ENCODE peak calls at places on chromosome X, in eight cellular contexts. One of them, this sample, is unnamed.

GRCh38 chrX:41452972-41453371 is 5.8 kb downstream of the NYX start:
- DNase-seq in transverse colon: no peak
- DNase-seq in HepG2: no peak
- DNase-seq in stomach: no peak
- DNase-seq in A549: no peak
- DNase-seq in sigmoid colon: no peak
- DNase-seq in K562: no peak
- DNase-seq in ovary: no peak
- DNase-seq in this sample: no peak

GRCh38 chrX:139290310-139290709 is 240.2 kb upstream of the F9 start:
- DNase-seq in transverse colon: no peak
- DNase-seq in HepG2: no peak
- DNase-seq in stomach: no peak
- DNase-seq in A549: no peak
- DNase-seq in sigmoid colon: no peak
- DNase-seq in K562: no peak
- DNase-seq in ovary: no peak
- DNase-seq in this sample: no peak

GRCh38 chrX:2673611-2674010 is 17.5 kb upstream of the CD99 start:
- DNase-seq in transverse colon: no peak
- DNase-seq in HepG2: no peak
- DNase-seq in stomach: no peak
- DNase-seq in A549: no peak
- DNase-seq in sigmoid colon: no peak
- DNase-seq in K562: no peak
- DNase-seq in ovary: no peak
- DNase-seq in this sample: no peak

GRCh38 chrX:126799059-126799458 is 20.5 kb upstream of the PRR32 start:
- DNase-seq in transverse colon: no peak
- DNase-seq in HepG2: no peak
- DNase-seq in stomach: no peak
- DNase-seq in A549: no peak
- DNase-seq in sigmoid colon: no peak
- DNase-seq in K562: no peak
- DNase-seq in ovary: no peak
- DNase-seq in this sample: no peak

GRCh38 chrX:44503550-44503949 is 39.1 kb downstream of the FUNDC1 start:
- DNase-seq in transverse colon: peak; percentile 17
- DNase-seq in HepG2: no peak
- DNase-seq in stomach: no peak
- DNase-seq in A549: no peak
- DNase-seq in sigmoid colon: no peak
- DNase-seq in K562: no peak
- DNase-seq in ovary: no peak
- DNase-seq in this sample: no peak

GRCh38 chrX:115350696-115351408 is 61.3 kb downstream of the LUZP4 start:
- DNase-seq in transverse colon: no peak
- DNase-seq in HepG2: no peak
- DNase-seq in stomach: no peak
- DNase-seq in A549: no peak
- DNase-seq in sigmoid colon: no peak
- DNase-seq in K562: no peak
- DNase-seq in ovary: no peak
- DNase-seq in this sample: no peak

GRCh38 chrX:7586126-7586525 is 256.8 kb upstream of the VCX start:
- DNase-seq in transverse colon: no peak
- DNase-seq in HepG2: peak; percentile 1
- DNase-seq in stomach: no peak
- DNase-seq in A549: no peak
- DNase-seq in sigmoid colon: no peak
- DNase-seq in K562: no peak
- DNase-seq in ovary: no peak
- DNase-seq in this sample: no peak

GRCh38 chrX:123357941-123358340 is 173.9 kb downstream of the GRIA3 start:
- DNase-seq in transverse colon: no peak
- DNase-seq in HepG2: no peak
- DNase-seq in stomach: no peak
- DNase-seq in A549: no peak
- DNase-seq in sigmoid colon: no peak
- DNase-seq in K562: no peak
- DNase-seq in ovary: no peak
- DNase-seq in this sample: no peak

GRCh38 chrX:134604701-134605271 is 53.5 kb downstream of the PLAC1 start:
- DNase-seq in transverse colon: no peak
- DNase-seq in HepG2: no peak
- DNase-seq in stomach: peak; percentile 74
- DNase-seq in A549: peak; percentile 54
- DNase-seq in sigmoid colon: no peak
- DNase-seq in K562: no peak
- DNase-seq in ovary: peak; percentile 47
- DNase-seq in this sample: no peak

GRCh38 chrX:11908371-11908770 is 150.3 kb downstream of the MSL3 start:
- DNase-seq in transverse colon: no peak
- DNase-seq in HepG2: peak; percentile 2
- DNase-seq in stomach: no peak
- DNase-seq in A549: peak; percentile 20
- DNase-seq in sigmoid colon: no peak
- DNase-seq in K562: peak; percentile 3
- DNase-seq in ovary: no peak
- DNase-seq in this sample: no peak

GRCh38 chrX:42085836-42086235 is 162.5 kb upstream of the CASK start:
- DNase-seq in transverse colon: no peak
- DNase-seq in HepG2: no peak
- DNase-seq in stomach: no peak
- DNase-seq in A549: no peak
- DNase-seq in sigmoid colon: no peak
- DNase-seq in K562: no peak
- DNase-seq in ovary: no peak
- DNase-seq in this sample: no peak

GRCh38 chrX:43836435-43837184 is 45.6 kb downstream of the MAOB start:
- DNase-seq in transverse colon: no peak
- DNase-seq in HepG2: peak; percentile 12
- DNase-seq in stomach: no peak
- DNase-seq in A549: peak; percentile 24
- DNase-seq in sigmoid colon: no peak
- DNase-seq in K562: peak; percentile 6
- DNase-seq in ovary: no peak
- DNase-seq in this sample: no peak

GRCh38 chrX:15579778-15580747 is 20.7 kb downstream of the ACE2 start:
- DNase-seq in transverse colon: no peak
- DNase-seq in HepG2: no peak
- DNase-seq in stomach: peak; percentile 52
- DNase-seq in A549: no peak
- DNase-seq in sigmoid colon: no peak
- DNase-seq in K562: peak; percentile 74
- DNase-seq in ovary: peak; percentile 47
- DNase-seq in this sample: no peak

GRCh38 chrX:55907968-55908607 is 190.5 kb downstream of the RRAGB start:
- DNase-seq in transverse colon: peak; percentile 76
- DNase-seq in HepG2: no peak
- DNase-seq in stomach: peak; percentile 58
- DNase-seq in A549: peak; percentile 4
- DNase-seq in sigmoid colon: peak; percentile 68
- DNase-seq in K562: peak; percentile 25
- DNase-seq in ovary: peak; percentile 74
- DNase-seq in this sample: peak; percentile 15

GRCh38 chrX:19747672-19748610 is 139.5 kb downstream of the SH3KBP1 start:
- DNase-seq in transverse colon: peak; percentile 48
- DNase-seq in HepG2: no peak
- DNase-seq in stomach: no peak
- DNase-seq in A549: no peak
- DNase-seq in sigmoid colon: peak; percentile 63
- DNase-seq in K562: no peak
- DNase-seq in ovary: no peak
- DNase-seq in this sample: no peak

GRCh38 chrX:129574214-129574613 is 34.2 kb downstream of the OCRL start:
- DNase-seq in transverse colon: no peak
- DNase-seq in HepG2: no peak
- DNase-seq in stomach: no peak
- DNase-seq in A549: no peak
- DNase-seq in sigmoid colon: no peak
- DNase-seq in K562: no peak
- DNase-seq in ovary: no peak
- DNase-seq in this sample: no peak

GRCh38 chrX:104113237-104113965 is 1.1 kb downstream of the ZCCHC18 start:
- DNase-seq in transverse colon: peak; percentile 53
- DNase-seq in HepG2: peak; percentile 2
- DNase-seq in stomach: peak; percentile 57
- DNase-seq in A549: peak; percentile 69
- DNase-seq in sigmoid colon: peak; percentile 69
- DNase-seq in K562: peak; percentile 12
- DNase-seq in ovary: peak; percentile 50
- DNase-seq in this sample: peak; percentile 12

GRCh38 chrX:153649915-153650782 is 3.1 kb downstream of the DUSP9 start:
- DNase-seq in transverse colon: no peak
- DNase-seq in HepG2: no peak
- DNase-seq in stomach: no peak
- DNase-seq in A549: no peak
- DNase-seq in sigmoid colon: peak; percentile 46
- DNase-seq in K562: no peak
- DNase-seq in ovary: no peak
- DNase-seq in this sample: no peak

GRCh38 chrX:110280954-110281353 is 36.9 kb downstream of the AMMECR1 start:
- DNase-seq in transverse colon: no peak
- DNase-seq in HepG2: no peak
- DNase-seq in stomach: no peak
- DNase-seq in A549: no peak
- DNase-seq in sigmoid colon: no peak
- DNase-seq in K562: no peak
- DNase-seq in ovary: no peak
- DNase-seq in this sample: no peak

GRCh38 chrX:54747713-54748393 is 50.2 kb downstream of the ITIH6 start:
- DNase-seq in transverse colon: no peak
- DNase-seq in HepG2: no peak
- DNase-seq in stomach: no peak
- DNase-seq in A549: no peak
- DNase-seq in sigmoid colon: no peak
- DNase-seq in K562: no peak
- DNase-seq in ovary: no peak
- DNase-seq in this sample: no peak

GRCh38 chrX:2442694-2443093 is 58.1 kb downstream of the DHRSX start:
- DNase-seq in transverse colon: no peak
- DNase-seq in HepG2: no peak
- DNase-seq in stomach: no peak
- DNase-seq in A549: no peak
- DNase-seq in sigmoid colon: no peak
- DNase-seq in K562: no peak
- DNase-seq in ovary: no peak
- DNase-seq in this sample: no peak

GRCh38 chrX:137646472-137646871 is 80.5 kb downstream of the ZIC3 start:
- DNase-seq in transverse colon: no peak
- DNase-seq in HepG2: no peak
- DNase-seq in stomach: no peak
- DNase-seq in A549: no peak
- DNase-seq in sigmoid colon: no peak
- DNase-seq in K562: no peak
- DNase-seq in ovary: no peak
- DNase-seq in this sample: no peak

GRCh38 chrX:34426334-34426733 is 230.8 kb downstream of the TMEM47 start:
- DNase-seq in transverse colon: no peak
- DNase-seq in HepG2: no peak
- DNase-seq in stomach: no peak
- DNase-seq in A549: no peak
- DNase-seq in sigmoid colon: no peak
- DNase-seq in K562: no peak
- DNase-seq in ovary: no peak
- DNase-seq in this sample: no peak

GRCh38 chrX:71923516-71923915 is 12.9 kb downstream of the NHSL2 start:
- DNase-seq in transverse colon: no peak
- DNase-seq in HepG2: no peak
- DNase-seq in stomach: no peak
- DNase-seq in A549: no peak
- DNase-seq in sigmoid colon: peak; percentile 79
- DNase-seq in K562: no peak
- DNase-seq in ovary: no peak
- DNase-seq in this sample: no peak
- TF ChIP-seq EP300 in transverse colon: no peak
- TF ChIP-seq EP300 in HepG2: no peak
- TF ChIP-seq EP300 in stomach: no peak
- TF ChIP-seq EP300 in A549: no peak
- TF ChIP-seq EP300 in sigmoid colon: no peak
- TF ChIP-seq EP300 in K562: no peak
- TF ChIP-seq EP300 in ovary: no peak
- TF ChIP-seq EP300 in this sample: no peak

GRCh38 chrX:916235-916609 is 285.6 kb downstream of the SHOX start:
- DNase-seq in transverse colon: no peak
- DNase-seq in HepG2: no peak
- DNase-seq in stomach: no peak
- DNase-seq in A549: no peak
- DNase-seq in sigmoid colon: no peak
- DNase-seq in K562: no peak
- DNase-seq in ovary: no peak
- DNase-seq in this sample: no peak
- TF ChIP-seq EP300 in transverse colon: no peak
- TF ChIP-seq EP300 in HepG2: no peak
- TF ChIP-seq EP300 in stomach: no peak
- TF ChIP-seq EP300 in A549: no peak
- TF ChIP-seq EP300 in sigmoid colon: no peak
- TF ChIP-seq EP300 in K562: no peak
- TF ChIP-seq EP300 in ovary: no peak
- TF ChIP-seq EP300 in this sample: no peak

GRCh38 chrX:151713859-151714258 is 2.0 kb upstream of the FATE1 start:
- DNase-seq in transverse colon: no peak
- DNase-seq in HepG2: peak; percentile 0
- DNase-seq in stomach: no peak
- DNase-seq in A549: peak; percentile 37
- DNase-seq in sigmoid colon: no peak
- DNase-seq in K562: peak; percentile 53
- DNase-seq in ovary: no peak
- DNase-seq in this sample: no peak

GRCh38 chrX:151711787-151712186 is 4.0 kb upstream of the FATE1 start:
- DNase-seq in transverse colon: no peak
- DNase-seq in HepG2: no peak
- DNase-seq in stomach: no peak
- DNase-seq in A549: no peak
- DNase-seq in sigmoid colon: no peak
- DNase-seq in K562: no peak
- DNase-seq in ovary: no peak
- DNase-seq in this sample: no peak

GRCh38 chrX:151710457-151710856 is 5.4 kb upstream of the FATE1 start:
- DNase-seq in transverse colon: no peak
- DNase-seq in HepG2: no peak
- DNase-seq in stomach: no peak
- DNase-seq in A549: no peak
- DNase-seq in sigmoid colon: no peak
- DNase-seq in K562: no peak
- DNase-seq in ovary: no peak
- DNase-seq in this sample: no peak

GRCh38 chrX:151711154-151711553 is 4.7 kb upstream of the FATE1 start:
- DNase-seq in transverse colon: no peak
- DNase-seq in HepG2: no peak
- DNase-seq in stomach: no peak
- DNase-seq in A549: no peak
- DNase-seq in sigmoid colon: no peak
- DNase-seq in K562: no peak
- DNase-seq in ovary: no peak
- DNase-seq in this sample: no peak

GRCh38 chrX:151712253-151712652 is 3.6 kb upstream of the FATE1 start:
- DNase-seq in transverse colon: no peak
- DNase-seq in HepG2: no peak
- DNase-seq in stomach: no peak
- DNase-seq in A549: no peak
- DNase-seq in sigmoid colon: no peak
- DNase-seq in K562: no peak
- DNase-seq in ovary: no peak
- DNase-seq in this sample: no peak
- TF ChIP-seq EP300 in transverse colon: no peak
- TF ChIP-seq EP300 in HepG2: no peak
- TF ChIP-seq EP300 in stomach: no peak
- TF ChIP-seq EP300 in A549: no peak
- TF ChIP-seq EP300 in sigmoid colon: no peak
- TF ChIP-seq EP300 in K562: no peak
- TF ChIP-seq EP300 in ovary: no peak
- TF ChIP-seq EP300 in this sample: no peak

GRCh38 chrX:10619311-10620015 is 922 bp downstream of the MID1 start:
- DNase-seq in transverse colon: no peak
- DNase-seq in HepG2: no peak
- DNase-seq in stomach: no peak
- DNase-seq in A549: no peak
- DNase-seq in sigmoid colon: no peak
- DNase-seq in K562: no peak
- DNase-seq in ovary: no peak
- DNase-seq in this sample: no peak
- TF ChIP-seq EP300 in transverse colon: no peak
- TF ChIP-seq EP300 in HepG2: no peak
- TF ChIP-seq EP300 in stomach: no peak
- TF ChIP-seq EP300 in A549: no peak
- TF ChIP-seq EP300 in sigmoid colon: no peak
- TF ChIP-seq EP300 in K562: no peak
- TF ChIP-seq EP300 in ovary: no peak
- TF ChIP-seq EP300 in this sample: no peak

This sample was measured in tibial nerve.